ENCODE peak calls at places on chromosome 6, in five cellular contexts. One of them, this sample, is unnamed.

GRCh38 chr6:31402324-31403282 is 792 bp upstream of the MICA start:
- DNase-seq in pons: peak
- DNase-seq in T-helper 1 cell: peak
- DNase-seq in hypothalamus: no peak
- DNase-seq in heart left ventricle: no peak
- DNase-seq in this sample: peak

GRCh38 chr6:122530440-122531046 is 58.9 kb upstream of the SERINC1 start:
- DNase-seq in pons: peak
- DNase-seq in heart left ventricle: peak
- DNase-seq in T-helper 1 cell: peak
- DNase-seq in hypothalamus: no peak
- DNase-seq in this sample: peak

GRCh38 chr6:7249946-7250643 is 62.9 kb downstream of the SSR1 start:
- DNase-seq in heart left ventricle: no peak
- DNase-seq in hypothalamus: no peak
- DNase-seq in pons: no peak
- DNase-seq in T-helper 1 cell: no peak
- DNase-seq in this sample: no peak

GRCh38 chr6:88442731-88443130 is 276.6 kb upstream of the CNR1 start:
- DNase-seq in T-helper 1 cell: no peak
- DNase-seq in pons: no peak
- DNase-seq in hypothalamus: no peak
- DNase-seq in heart left ventricle: no peak
- DNase-seq in this sample: no peak

GRCh38 chr6:27505209-27506027 is 32.5 kb upstream of the ZNF184 start:
- DNase-seq in heart left ventricle: no peak
- DNase-seq in T-helper 1 cell: peak
- DNase-seq in hypothalamus: no peak
- DNase-seq in pons: peak
- DNase-seq in this sample: peak

GRCh38 chr6:108134213-108134973 is 31.4 kb upstream of the NR2E1 start:
- DNase-seq in hypothalamus: no peak
- DNase-seq in T-helper 1 cell: no peak
- DNase-seq in heart left ventricle: no peak
- DNase-seq in pons: no peak
- DNase-seq in this sample: no peak

GRCh38 chr6:125537090-125537489 is 212.3 kb upstream of the HEY2 start:
- DNase-seq in hypothalamus: no peak
- DNase-seq in heart left ventricle: no peak
- DNase-seq in pons: no peak
- DNase-seq in T-helper 1 cell: no peak
- DNase-seq in this sample: no peak

GRCh38 chr6:42295181-42295580 is 77.5 kb upstream of the MRPS10 start:
- DNase-seq in pons: no peak
- DNase-seq in hypothalamus: no peak
- DNase-seq in T-helper 1 cell: no peak
- DNase-seq in heart left ventricle: no peak
- DNase-seq in this sample: no peak

GRCh38 chr6:6584310-6585002 is 4.1 kb upstream of the LY86 start:
- DNase-seq in hypothalamus: no peak
- DNase-seq in heart left ventricle: no peak
- DNase-seq in T-helper 1 cell: no peak
- DNase-seq in pons: no peak
- DNase-seq in this sample: no peak

GRCh38 chr6:148293181-148293995 is 49.2 kb upstream of the SASH1 start:
- DNase-seq in pons: peak
- DNase-seq in T-helper 1 cell: no peak
- DNase-seq in heart left ventricle: no peak
- DNase-seq in hypothalamus: peak
- DNase-seq in this sample: no peak

GRCh38 chr6:157228421-157229218 is 94.7 kb downstream of the TMEM242 start:
- DNase-seq in T-helper 1 cell: no peak
- DNase-seq in hypothalamus: peak
- DNase-seq in heart left ventricle: no peak
- DNase-seq in pons: no peak
- DNase-seq in this sample: no peak

GRCh38 chr6:53168516-53169257 is 20.0 kb upstream of the GCM1 start:
- DNase-seq in heart left ventricle: no peak
- DNase-seq in hypothalamus: no peak
- DNase-seq in pons: no peak
- DNase-seq in T-helper 1 cell: no peak
- DNase-seq in this sample: peak

GRCh38 chr6:107132330-107132954 is 17.1 kb upstream of the BEND3 start:
- DNase-seq in T-helper 1 cell: no peak
- DNase-seq in heart left ventricle: no peak
- DNase-seq in pons: no peak
- DNase-seq in hypothalamus: no peak
- DNase-seq in this sample: no peak

GRCh38 chr6:34491091-34491430 is 25.2 kb downstream of the PACSIN1 start:
- DNase-seq in pons: no peak
- DNase-seq in hypothalamus: no peak
- DNase-seq in heart left ventricle: no peak
- DNase-seq in T-helper 1 cell: no peak
- DNase-seq in this sample: no peak

GRCh38 chr6:132298344-132298949 is 102.8 kb downstream of the MOXD1 start:
- DNase-seq in T-helper 1 cell: no peak
- DNase-seq in hypothalamus: no peak
- DNase-seq in pons: peak
- DNase-seq in heart left ventricle: no peak
- DNase-seq in this sample: peak

GRCh38 chr6:127893541-127893940 is 7.3 kb downstream of the THEMIS start:
- DNase-seq in heart left ventricle: no peak
- DNase-seq in pons: no peak
- DNase-seq in hypothalamus: no peak
- DNase-seq in T-helper 1 cell: no peak
- DNase-seq in this sample: no peak

GRCh38 chr6:3612341-3613041 is 139.0 kb downstream of the PXDC1 start:
- DNase-seq in pons: peak
- DNase-seq in T-helper 1 cell: no peak
- DNase-seq in heart left ventricle: no peak
- DNase-seq in hypothalamus: no peak
- DNase-seq in this sample: peak